ENCODE peak calls at places on chromosomes 1 and 21, in four cellular contexts. One of them, this sample, is unnamed.

GRCh38 chr1:164780863-164781262 is 221.9 kb downstream of the PBX1 start:
- DNase-seq in DMS153: no peak
- DNase-seq in NCI-H1092: no peak
- DNase-seq in stimulated activated CD8-positive, alpha-beta memory T cell treated with anti-CD3 and anti-CD28 coated beads, Interleukin-4, amount 100 ng/mL, for 24 hours: no peak
- DNase-seq in this sample: no peak

GRCh38 chr1:64245495-64245894 is 42.1 kb downstream of the UBE2U start:
- DNase-seq in DMS153: peak
- DNase-seq in NCI-H1092: no peak
- DNase-seq in stimulated activated CD8-positive, alpha-beta memory T cell treated with anti-CD3 and anti-CD28 coated beads, Interleukin-4, amount 100 ng/mL, for 24 hours: no peak
- DNase-seq in this sample: no peak

GRCh38 chr1:65429806-65430205 is 9.3 kb downstream of the LEPR start:
- DNase-seq in DMS153: no peak
- DNase-seq in NCI-H1092: no peak
- DNase-seq in stimulated activated CD8-positive, alpha-beta memory T cell treated with anti-CD3 and anti-CD28 coated beads, Interleukin-4, amount 100 ng/mL, for 24 hours: no peak
- DNase-seq in this sample: no peak

GRCh38 chr21:44759628-44760285 is 41.9 kb downstream of the UBE2G2 start:
- DNase-seq in DMS153: no peak
- DNase-seq in NCI-H1092: no peak
- DNase-seq in stimulated activated CD8-positive, alpha-beta memory T cell treated with anti-CD3 and anti-CD28 coated beads, Interleukin-4, amount 100 ng/mL, for 24 hours: no peak
- DNase-seq in this sample: no peak

GRCh38 chr1:221458430-221459156 is 283.3 kb downstream of the DUSP10 start:
- DNase-seq in DMS153: no peak
- DNase-seq in NCI-H1092: no peak
- DNase-seq in stimulated activated CD8-positive, alpha-beta memory T cell treated with anti-CD3 and anti-CD28 coated beads, Interleukin-4, amount 100 ng/mL, for 24 hours: no peak
- DNase-seq in this sample: no peak

GRCh38 chr1:51341876-51342496 is 11.6 kb upstream of the TTC39A start:
- DNase-seq in DMS153: no peak
- DNase-seq in NCI-H1092: no peak
- DNase-seq in stimulated activated CD8-positive, alpha-beta memory T cell treated with anti-CD3 and anti-CD28 coated beads, Interleukin-4, amount 100 ng/mL, for 24 hours: no peak
- DNase-seq in this sample: no peak

GRCh38 chr1:229756666-229757065 is 130.6 kb downstream of the URB2 start:
- DNase-seq in DMS153: no peak
- DNase-seq in NCI-H1092: no peak
- DNase-seq in stimulated activated CD8-positive, alpha-beta memory T cell treated with anti-CD3 and anti-CD28 coated beads, Interleukin-4, amount 100 ng/mL, for 24 hours: no peak
- DNase-seq in this sample: no peak

GRCh38 chr1:111754964-111755320 is 759 bp upstream of the DDX20 start:
- DNase-seq in DMS153: peak
- DNase-seq in NCI-H1092: peak
- DNase-seq in stimulated activated CD8-positive, alpha-beta memory T cell treated with anti-CD3 and anti-CD28 coated beads, Interleukin-4, amount 100 ng/mL, for 24 hours: peak
- DNase-seq in this sample: no peak

GRCh38 chr1:154707901-154708514 is 100.0 kb upstream of the ADAR start:
- DNase-seq in DMS153: no peak
- DNase-seq in NCI-H1092: no peak
- DNase-seq in stimulated activated CD8-positive, alpha-beta memory T cell treated with anti-CD3 and anti-CD28 coated beads, Interleukin-4, amount 100 ng/mL, for 24 hours: no peak
- DNase-seq in this sample: no peak

GRCh38 chr1:200081151-200081981 is 53.9 kb downstream of the NR5A2 start:
- DNase-seq in DMS153: no peak
- DNase-seq in NCI-H1092: no peak
- DNase-seq in stimulated activated CD8-positive, alpha-beta memory T cell treated with anti-CD3 and anti-CD28 coated beads, Interleukin-4, amount 100 ng/mL, for 24 hours: no peak
- DNase-seq in this sample: no peak

GRCh38 chr1:151165738-151166505 is at the start of the genes LYSMD1 and SCNM1:
- DNase-seq in DMS153: peak
- DNase-seq in NCI-H1092: peak
- DNase-seq in stimulated activated CD8-positive, alpha-beta memory T cell treated with anti-CD3 and anti-CD28 coated beads, Interleukin-4, amount 100 ng/mL, for 24 hours: peak
- DNase-seq in this sample: peak

GRCh38 chr1:110153407-110153950 is 3.2 kb downstream of the SLC6A17 start:
- DNase-seq in DMS153: no peak
- DNase-seq in NCI-H1092: no peak
- DNase-seq in stimulated activated CD8-positive, alpha-beta memory T cell treated with anti-CD3 and anti-CD28 coated beads, Interleukin-4, amount 100 ng/mL, for 24 hours: no peak
- DNase-seq in this sample: no peak

GRCh38 chr1:91831132-91831930 is 54.6 kb downstream of the TGFBR3 start:
- DNase-seq in DMS153: no peak
- DNase-seq in NCI-H1092: no peak
- DNase-seq in stimulated activated CD8-positive, alpha-beta memory T cell treated with anti-CD3 and anti-CD28 coated beads, Interleukin-4, amount 100 ng/mL, for 24 hours: no peak
- DNase-seq in this sample: no peak

GRCh38 chr1:5623399-5623798 is 368.8 kb downstream of the NPHP4 start:
- DNase-seq in DMS153: no peak
- DNase-seq in NCI-H1092: no peak
- DNase-seq in stimulated activated CD8-positive, alpha-beta memory T cell treated with anti-CD3 and anti-CD28 coated beads, Interleukin-4, amount 100 ng/mL, for 24 hours: no peak
- DNase-seq in this sample: no peak

GRCh38 chr1:161502181-161502580 is 3.1 kb upstream of the FCGR2A start:
- DNase-seq in DMS153: peak
- DNase-seq in NCI-H1092: peak
- DNase-seq in stimulated activated CD8-positive, alpha-beta memory T cell treated with anti-CD3 and anti-CD28 coated beads, Interleukin-4, amount 100 ng/mL, for 24 hours: no peak
- DNase-seq in this sample: no peak

GRCh38 chr1:17046043-17046657 is 7.7 kb downstream of the SDHB start:
- DNase-seq in DMS153: peak
- DNase-seq in NCI-H1092: peak
- DNase-seq in stimulated activated CD8-positive, alpha-beta memory T cell treated with anti-CD3 and anti-CD28 coated beads, Interleukin-4, amount 100 ng/mL, for 24 hours: no peak
- DNase-seq in this sample: no peak

GRCh38 chr1:41758904-41759548 is 159.7 kb downstream of the HIVEP3 start:
- DNase-seq in DMS153: no peak
- DNase-seq in NCI-H1092: no peak
- DNase-seq in stimulated activated CD8-positive, alpha-beta memory T cell treated with anti-CD3 and anti-CD28 coated beads, Interleukin-4, amount 100 ng/mL, for 24 hours: no peak
- DNase-seq in this sample: no peak

This sample was measured in Panc1.